ENCODE peak calls at places on chromosomes 6 and 20, in five cellular contexts. One of them, this sample, is unnamed.
A peak's percentile ranks its signal among the peaks of the same experiment; 100 is the strongest.

GRCh38 chr20:18849131-18849530 is 35.5 kb downstream of the SCP2D1 start:
- DNase-seq in CD8-positive, alpha-beta T cell: no peak
- DNase-seq in tibial nerve: no peak
- DNase-seq in right atrium auricular region: no peak
- DNase-seq in MG63: no peak
- DNase-seq in this sample: no peak

GRCh38 chr6:82720992-82721391 is 344.6 kb downstream of the UBE3D start:
- DNase-seq in tibial nerve: no peak
- DNase-seq in right atrium auricular region: no peak
- DNase-seq in MG63: no peak
- DNase-seq in CD8-positive, alpha-beta T cell: no peak
- DNase-seq in this sample: no peak

GRCh38 chr6:106572875-106573575 is 56.3 kb downstream of the RTN4IP1 start:
- DNase-seq in right atrium auricular region: no peak
- DNase-seq in tibial nerve: no peak
- DNase-seq in CD8-positive, alpha-beta T cell: no peak
- DNase-seq in MG63: no peak
- DNase-seq in this sample: no peak

GRCh38 chr20:15613530-15613929 is 959.7 kb downstream of the KIF16B start:
- DNase-seq in tibial nerve: no peak
- DNase-seq in MG63: no peak
- DNase-seq in CD8-positive, alpha-beta T cell: no peak
- DNase-seq in right atrium auricular region: no peak
- DNase-seq in this sample: no peak

GRCh38 chr6:7777062-7777461 is 51.2 kb downstream of the BMP6 start:
- DNase-seq in CD8-positive, alpha-beta T cell: no peak
- DNase-seq in right atrium auricular region: no peak
- DNase-seq in tibial nerve: no peak
- DNase-seq in MG63: no peak
- DNase-seq in this sample: no peak

GRCh38 chr6:88481519-88481918 is 315.4 kb upstream of the CNR1 start:
- DNase-seq in MG63: no peak
- DNase-seq in right atrium auricular region: no peak
- DNase-seq in CD8-positive, alpha-beta T cell: no peak
- DNase-seq in tibial nerve: no peak
- DNase-seq in this sample: no peak

GRCh38 chr6:10278786-10279185 is 136.1 kb downstream of the TFAP2A start:
- DNase-seq in right atrium auricular region: no peak
- DNase-seq in tibial nerve: no peak
- DNase-seq in MG63: peak; percentile 40
- DNase-seq in CD8-positive, alpha-beta T cell: no peak
- DNase-seq in this sample: no peak

GRCh38 chr20:1286267-1287036 is 20.4 kb downstream of the SNPH start:
- DNase-seq in CD8-positive, alpha-beta T cell: peak; percentile 41
- DNase-seq in MG63: no peak
- DNase-seq in right atrium auricular region: no peak
- DNase-seq in tibial nerve: no peak
- DNase-seq in this sample: no peak

GRCh38 chr20:64090165-64090564 is 6.0 kb upstream of the LKAAEAR1 start:
- DNase-seq in MG63: no peak
- DNase-seq in tibial nerve: no peak
- DNase-seq in CD8-positive, alpha-beta T cell: no peak
- DNase-seq in right atrium auricular region: no peak
- DNase-seq in this sample: no peak

GRCh38 chr20:47785900-47786762 is 850 bp upstream of the SULF2 start:
- DNase-seq in tibial nerve: peak; percentile 33
- DNase-seq in CD8-positive, alpha-beta T cell: no peak
- DNase-seq in MG63: peak; percentile 66
- DNase-seq in right atrium auricular region: peak; percentile 79
- DNase-seq in this sample: peak; percentile 82

GRCh38 chr6:55182016-55182650 is 7.8 kb downstream of the HCRTR2 start:
- DNase-seq in MG63: peak; percentile 28
- DNase-seq in right atrium auricular region: no peak
- DNase-seq in tibial nerve: no peak
- DNase-seq in CD8-positive, alpha-beta T cell: no peak
- DNase-seq in this sample: no peak

GRCh38 chr20:57211949-57212889 is 54.2 kb downstream of the BMP7 start:
- DNase-seq in right atrium auricular region: peak; percentile 74
- DNase-seq in tibial nerve: peak; percentile 62
- DNase-seq in CD8-positive, alpha-beta T cell: no peak
- DNase-seq in MG63: peak; percentile 99
- DNase-seq in this sample: peak; percentile 24

GRCh38 chr6:42046491-42047219 is 3.7 kb upstream of the TAF8 start:
- DNase-seq in CD8-positive, alpha-beta T cell: no peak
- DNase-seq in MG63: no peak
- DNase-seq in tibial nerve: no peak
- DNase-seq in right atrium auricular region: no peak
- DNase-seq in this sample: no peak
- H3K27me3 ChIP-seq in CD8-positive, alpha-beta T cell: no peaks in the 10 kb centered on the region
- H3K27me3 ChIP-seq in MG63: no peaks in the 10 kb centered on the region
- H3K27me3 ChIP-seq in tibial nerve: no peaks in the 10 kb centered on the region
- H3K27me3 ChIP-seq in right atrium auricular region: no peaks in the 10 kb centered on the region
- H3K27me3 ChIP-seq in this sample: no peaks in the 10 kb centered on the region

DNA sequence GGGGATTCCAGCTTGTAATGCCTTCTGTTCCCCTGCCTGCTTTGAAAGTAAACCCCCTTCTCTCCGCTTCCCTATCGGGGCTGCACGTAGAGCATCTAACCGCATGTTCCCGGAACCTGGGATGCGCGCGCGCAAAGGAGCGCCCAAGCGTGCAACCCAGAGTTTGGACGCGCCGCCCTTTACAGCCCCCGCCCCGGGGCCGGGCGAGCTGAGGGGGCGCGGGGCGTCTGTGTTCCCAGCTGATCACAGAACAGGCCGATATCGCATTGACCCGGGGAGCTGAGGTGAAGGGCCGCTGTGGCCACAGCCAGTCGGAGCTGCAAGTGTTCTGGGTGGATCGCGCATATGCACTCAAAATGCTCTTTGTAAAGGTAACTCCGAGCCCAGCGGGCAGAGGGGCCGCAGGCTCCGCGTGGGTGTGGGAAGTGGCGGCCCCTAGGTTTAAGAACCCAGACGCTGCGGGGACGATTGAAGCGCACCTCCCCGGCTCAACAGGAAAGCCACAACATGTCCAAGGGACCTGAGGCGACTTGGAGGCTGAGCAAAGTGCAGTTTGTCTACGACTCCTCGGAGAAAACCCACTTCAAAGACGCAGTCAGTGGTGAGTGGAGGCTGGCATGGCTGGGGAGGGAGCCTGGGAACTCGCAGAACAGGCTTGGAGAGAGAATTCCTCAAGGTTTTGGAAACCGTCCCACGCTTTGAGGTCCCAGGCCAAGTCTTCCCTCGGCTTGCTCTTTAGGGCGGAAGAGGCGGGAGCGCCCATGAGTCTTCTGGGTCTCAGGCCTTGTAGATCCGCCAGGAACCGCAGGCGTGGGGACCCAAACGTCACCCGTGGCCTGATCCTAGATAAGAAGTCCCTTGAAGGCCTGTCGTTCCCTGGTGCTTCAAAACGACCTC is 1.6 kb downstream of the LAMP5 start:
- DNase-seq in CD8-positive, alpha-beta T cell: no peak
- DNase-seq in right atrium auricular region: no peak
- DNase-seq in MG63: no peak
- DNase-seq in tibial nerve: no peak
- DNase-seq in this sample: peak; percentile 54
- H3K27me3 ChIP-seq in CD8-positive, alpha-beta T cell: no peaks in the 10 kb centered on the region
- H3K27me3 ChIP-seq in right atrium auricular region: peaks cover 13% of the 10 kb centered on the region
- H3K27me3 ChIP-seq in MG63: peaks cover 32% of the 10 kb centered on the region
- H3K27me3 ChIP-seq in tibial nerve: no peaks in the 10 kb centered on the region
- H3K27me3 ChIP-seq in this sample: no peaks in the 10 kb centered on the region

GRCh38 chr6:166733900-166734299 is 106.8 kb upstream of the RPS6KA2 start:
- DNase-seq in tibial nerve: no peak
- DNase-seq in CD8-positive, alpha-beta T cell: no peak
- DNase-seq in MG63: no peak
- DNase-seq in right atrium auricular region: no peak
- DNase-seq in this sample: no peak
- H3K27me3 ChIP-seq in tibial nerve: no peaks in the 10 kb centered on the region
- H3K27me3 ChIP-seq in CD8-positive, alpha-beta T cell: no peaks in the 10 kb centered on the region
- H3K27me3 ChIP-seq in MG63: no peaks in the 10 kb centered on the region
- H3K27me3 ChIP-seq in right atrium auricular region: no peaks in the 10 kb centered on the region
- H3K27me3 ChIP-seq in this sample: no peaks in the 10 kb centered on the region

GRCh38 chr6:101393291-101394251 is at the start of gene GRIK2:
- DNase-seq in CD8-positive, alpha-beta T cell: no peak
- DNase-seq in MG63: peak; percentile 37
- DNase-seq in right atrium auricular region: no peak
- DNase-seq in tibial nerve: no peak
- DNase-seq in this sample: peak; percentile 21
- H3K27me3 ChIP-seq in CD8-positive, alpha-beta T cell: no peaks in the 10 kb centered on the region
- H3K27me3 ChIP-seq in MG63: peaks cover 21% of the 10 kb centered on the region
- H3K27me3 ChIP-seq in right atrium auricular region: no peaks in the 10 kb centered on the region
- H3K27me3 ChIP-seq in tibial nerve: no peaks in the 10 kb centered on the region
- H3K27me3 ChIP-seq in this sample: no peaks in the 10 kb centered on the region

GRCh38 chr20:4682682-4683081 is 39.0 kb upstream of the PRND start:
- DNase-seq in tibial nerve: no peak
- DNase-seq in right atrium auricular region: no peak
- DNase-seq in CD8-positive, alpha-beta T cell: no peak
- DNase-seq in MG63: no peak
- DNase-seq in this sample: no peak
- H3K27me3 ChIP-seq in tibial nerve: no peaks in the 10 kb centered on the region
- H3K27me3 ChIP-seq in right atrium auricular region: no peaks in the 10 kb centered on the region
- H3K27me3 ChIP-seq in CD8-positive, alpha-beta T cell: no peaks in the 10 kb centered on the region
- H3K27me3 ChIP-seq in MG63: no peaks in the 10 kb centered on the region
- H3K27me3 ChIP-seq in this sample: no peaks in the 10 kb centered on the region

GRCh38 chr20:39072653-39073052 is 110.5 kb downstream of the DHX35 start:
- DNase-seq in CD8-positive, alpha-beta T cell: no peak
- DNase-seq in right atrium auricular region: no peak
- DNase-seq in MG63: no peak
- DNase-seq in tibial nerve: no peak
- DNase-seq in this sample: no peak

GRCh38 chr20:39070484-39071231 is 108.5 kb downstream of the DHX35 start:
- DNase-seq in right atrium auricular region: no peak
- DNase-seq in MG63: peak; percentile 95
- DNase-seq in tibial nerve: no peak
- DNase-seq in CD8-positive, alpha-beta T cell: no peak
- DNase-seq in this sample: no peak

GRCh38 chr20:39075731-39076130 is 113.6 kb downstream of the DHX35 start:
- DNase-seq in MG63: no peak
- DNase-seq in CD8-positive, alpha-beta T cell: no peak
- DNase-seq in right atrium auricular region: no peak
- DNase-seq in tibial nerve: no peak
- DNase-seq in this sample: no peak

GRCh38 chr20:39069976-39070375 is 107.8 kb downstream of the DHX35 start:
- DNase-seq in CD8-positive, alpha-beta T cell: no peak
- DNase-seq in tibial nerve: no peak
- DNase-seq in MG63: no peak
- DNase-seq in right atrium auricular region: no peak
- DNase-seq in this sample: no peak

DNA sequence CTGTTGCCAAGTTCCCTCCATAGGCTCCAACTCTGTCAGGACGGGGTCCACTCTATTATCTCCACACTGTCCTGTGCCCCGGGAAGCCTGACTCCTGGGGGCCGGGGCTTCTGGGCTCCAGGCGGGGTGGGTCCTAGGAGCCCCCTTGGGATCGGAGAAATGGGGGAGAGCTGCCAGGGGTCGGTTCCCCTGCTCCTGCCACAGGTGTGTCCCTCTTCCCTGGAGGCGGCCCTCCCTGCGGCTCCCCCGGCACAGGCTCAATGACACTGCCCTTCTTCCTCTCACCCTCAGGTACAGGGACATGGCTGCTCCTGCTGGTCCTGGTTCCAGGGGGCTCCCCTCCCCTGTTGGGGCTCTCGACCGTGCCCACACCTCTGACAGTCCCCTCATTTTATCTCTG is 110.0 kb downstream of the DHX35 start:
- DNase-seq in MG63: no peak
- DNase-seq in tibial nerve: no peak
- DNase-seq in right atrium auricular region: no peak
- DNase-seq in CD8-positive, alpha-beta T cell: no peak
- DNase-seq in this sample: no peak
- H3K27me3 ChIP-seq in MG63: peaks cover 1% of the 10 kb centered on the region
- H3K27me3 ChIP-seq in tibial nerve: no peaks in the 10 kb centered on the region
- H3K27me3 ChIP-seq in right atrium auricular region: no peaks in the 10 kb centered on the region
- H3K27me3 ChIP-seq in CD8-positive, alpha-beta T cell: no peaks in the 10 kb centered on the region
- H3K27me3 ChIP-seq in this sample: no peaks in the 10 kb centered on the region

This sample was measured in ovary.